ENCODE peak calls at places on chromosomes 7 and 10, in nine cellular contexts. Q is HCT116, R is sigmoid colon, N is K562, X is HL-60, P is GM12891, H is suprapubic skin, J is H1, G is GM23338. W is an unnamed sample.

GRCh38 chr10:78626471-78626870 is 442.3 kb upstream of the ZMIZ1 start:
- DNase-seq in R (no peak), X (no peak), N (no peak), P (no peak), H (no peak), J (no peak), Q (no peak), G (peak), W (no peak)

GRCh38 chr7:77729574-77730348 is 33.5 kb downstream of the RSBN1L start:
- DNase-seq in X (no peak), J (no peak), G (no peak), R (no peak), P (no peak), Q (no peak), H (no peak), N (no peak), W (no peak)

GRCh38 chr10:119350529-119351001 is 143.2 kb downstream of the GRK5 start:
- DNase-seq in G (no peak), P (no peak), Q (no peak), H (no peak), N (no peak), J (no peak), X (no peak), R (no peak), W (no peak)

GRCh38 chr7:108525327-108525984 is 479 bp downstream of the PNPLA8 start:
- DNase-seq in X (peak), P (no peak), R (peak), N (peak), G (peak), J (no peak), H (no peak), Q (peak), W (no peak)

GRCh38 chr7:103660455-103661371 is 214.7 kb upstream of the SLC26A5 start:
- DNase-seq in X (no peak), Q (no peak), H (no peak), N (no peak), G (no peak), R (no peak), P (no peak), J (no peak), W (no peak)

GRCh38 chr10:59098387-59098786 is 78.1 kb upstream of the PHYHIPL start:
- DNase-seq in J (no peak), H (no peak), Q (no peak), X (no peak), G (no peak), P (no peak), R (peak), N (no peak), W (no peak)

GRCh38 chr10:77334501-77334900 is 303.1 kb downstream of the KCNMA1 start:
- DNase-seq in G (no peak), P (no peak), H (no peak), J (no peak), Q (no peak), X (no peak), N (no peak), R (no peak), W (no peak)

GRCh38 chr10:35016009-35016408 is 74.1 kb downstream of the CUL2 start:
- DNase-seq in R (no peak), G (no peak), P (no peak), Q (no peak), H (no peak), N (no peak), X (no peak), J (no peak), W (no peak)

GRCh38 chr10:12241810-12242529 is 46.0 kb downstream of the CDC123 start:
- DNase-seq in P (peak), J (no peak), X (no peak), Q (no peak), G (no peak), N (no peak), R (no peak), H (no peak), W (no peak)

GRCh38 chr7:70133291-70133690 is 535.0 kb downstream of the AUTS2 start:
- DNase-seq in J (no peak), R (no peak), G (no peak), H (no peak), N (no peak), Q (no peak), P (no peak), X (no peak), W (no peak)

GRCh38 chr7:95558866-95559265 is 37.5 kb downstream of the PDK4 start:
- DNase-seq in Q (no peak), J (no peak), P (no peak), X (no peak), R (no peak), H (no peak), G (peak), N (no peak), W (no peak)

GRCh38 chr7:76122516-76123239 is 74.8 kb downstream of the MDH2 start:
- DNase-seq in R (no peak), X (no peak), H (no peak), Q (no peak), N (no peak), P (no peak), G (no peak), J (no peak), W (no peak)

GRCh38 chr7:1619152-1620079 is 49.6 kb upstream of the PSMG3 start:
- DNase-seq in R (no peak), P (no peak), H (no peak), J (no peak), N (no peak), Q (no peak), X (no peak), G (no peak), W (no peak)

GRCh38 chr10:95832216-95833037 is 75.3 kb upstream of the CC2D2B start:
- DNase-seq in H (no peak), R (no peak), X (no peak), J (no peak), N (no peak), G (no peak), Q (no peak), P (peak), W (no peak)

GRCh38 chr7:83821866-83822265 is 172.9 kb upstream of the SEMA3E start:
- DNase-seq in N (no peak), X (no peak), G (no peak), J (no peak), R (no peak), H (no peak), Q (no peak), P (no peak), W (no peak)

GRCh38 chr7:107993879-107994278 is 9.1 kb downstream of the LAMB1 start:
- DNase-seq in Q (no peak), H (no peak), J (no peak), R (no peak), G (no peak), N (no peak), P (no peak), X (no peak), W (no peak)

GRCh38 chr7:131404226-131404911 is 76.7 kb downstream of the MKLN1 start:
- DNase-seq in G (no peak), R (no peak), J (no peak), Q (no peak), H (no peak), P (no peak), X (no peak), N (no peak), W (no peak)

GRCh38 chr10:14574291-14574690 is 200.4 kb downstream of the FAM107B start:
- DNase-seq in R (no peak), Q (no peak), N (no peak), G (no peak), X (no peak), H (no peak), J (no peak), P (no peak), W (no peak)

GRCh38 chr7:26348987-26349809 is 57.5 kb downstream of the SNX10 start:
- DNase-seq in Q (no peak), G (no peak), H (no peak), P (no peak), J (no peak), N (no peak), X (no peak), R (no peak), W (no peak)

GRCh38 chr7:157483515-157483914 is 146.7 kb downstream of the DNAJB6 start:
- DNase-seq in N (no peak), J (no peak), R (peak), G (no peak), Q (no peak), P (no peak), X (no peak), H (no peak), W (no peak)

GRCh38 chr7:18667466-18667865 is 171.9 kb downstream of the HDAC9 start:
- DNase-seq in P (no peak), R (no peak), H (no peak), J (no peak), N (no peak), G (peak), Q (peak), X (no peak), W (no peak)

GRCh38 chr10:34641147-34641912 is 173.8 kb downstream of the PARD3 start:
- DNase-seq in G (no peak), Q (no peak), P (no peak), J (no peak), R (no peak), N (no peak), X (no peak), H (no peak), W (no peak)

GRCh38 chr7:2807846-2808772 is 36.0 kb downstream of the GNA12 start:
- DNase-seq in Q (no peak), H (no peak), G (peak), N (no peak), X (no peak), R (peak), P (peak), J (no peak), W (no peak)

GRCh38 chr7:2805213-2806003 is 38.7 kb downstream of the GNA12 start:
- DNase-seq in Q (no peak), H (no peak), N (peak), J (no peak), P (no peak), R (no peak), X (no peak), G (no peak), W (no peak)

GRCh38 chr7:2806571-2806970 is 37.5 kb downstream of the GNA12 start:
- DNase-seq in J (no peak), G (no peak), Q (no peak), R (no peak), H (no peak), N (no peak), X (no peak), P (no peak), W (no peak)

GRCh38 chr7:2808891-2809660 is 35.0 kb downstream of the GNA12 start:
- DNase-seq in R (peak), J (no peak), P (no peak), H (no peak), X (no peak), Q (no peak), G (peak), N (peak), W (no peak)

GRCh38 chr7:2807455-2807845 is 36.7 kb downstream of the GNA12 start:
- DNase-seq in R (no peak), H (no peak), P (no peak), N (no peak), Q (no peak), X (no peak), J (no peak), G (no peak), W (no peak)
- TF ChIP-seq POLR2AphosphoS5 in R (no peak), H (no peak), P (no peak), N (no peak), Q (no peak), X (no peak), J (no peak), G (no peak), W (no peak)

DNA sequence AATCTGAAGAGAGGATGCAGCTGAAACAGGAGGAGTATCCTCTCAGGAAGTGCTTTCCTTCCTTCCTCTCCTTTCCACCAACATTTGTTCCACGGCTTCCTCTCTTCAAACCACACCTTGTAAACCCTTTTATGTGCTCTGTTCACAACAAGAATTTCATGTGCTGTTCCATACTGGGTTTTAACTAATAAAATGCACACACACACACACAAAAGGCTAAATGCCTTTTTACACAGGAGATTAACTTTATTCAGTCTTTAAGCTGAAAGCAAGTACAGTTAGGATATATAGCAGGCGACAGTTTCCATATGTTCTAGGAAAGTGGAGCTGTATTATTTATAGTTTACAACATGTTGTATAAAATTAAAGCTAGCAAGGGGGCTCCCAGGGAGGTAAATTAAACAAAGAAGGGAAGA is 106.7 kb downstream of the REEP3 start:
- DNase-seq in Q (no peak), X (peak), G (no peak), N (no peak), R (no peak), H (no peak), J (no peak), P (no peak), W (no peak)
- TF ChIP-seq POLR2AphosphoS5 in Q (no peak), X (no peak), G (no peak), N (no peak), R (no peak), H (no peak), J (no peak), P (no peak), W (no peak)

GRCh38 chr10:88952647-88953111 is at the start of gene ACTA2:
- DNase-seq in G (no peak), R (peak), H (no peak), N (no peak), Q (no peak), P (no peak), J (no peak), X (no peak), W (no peak)
- TF ChIP-seq POLR2AphosphoS5 in G (no peak), R (peak), H (no peak), N (no peak), Q (no peak), P (no peak), J (no peak), X (no peak), W (no peak)

DNA sequence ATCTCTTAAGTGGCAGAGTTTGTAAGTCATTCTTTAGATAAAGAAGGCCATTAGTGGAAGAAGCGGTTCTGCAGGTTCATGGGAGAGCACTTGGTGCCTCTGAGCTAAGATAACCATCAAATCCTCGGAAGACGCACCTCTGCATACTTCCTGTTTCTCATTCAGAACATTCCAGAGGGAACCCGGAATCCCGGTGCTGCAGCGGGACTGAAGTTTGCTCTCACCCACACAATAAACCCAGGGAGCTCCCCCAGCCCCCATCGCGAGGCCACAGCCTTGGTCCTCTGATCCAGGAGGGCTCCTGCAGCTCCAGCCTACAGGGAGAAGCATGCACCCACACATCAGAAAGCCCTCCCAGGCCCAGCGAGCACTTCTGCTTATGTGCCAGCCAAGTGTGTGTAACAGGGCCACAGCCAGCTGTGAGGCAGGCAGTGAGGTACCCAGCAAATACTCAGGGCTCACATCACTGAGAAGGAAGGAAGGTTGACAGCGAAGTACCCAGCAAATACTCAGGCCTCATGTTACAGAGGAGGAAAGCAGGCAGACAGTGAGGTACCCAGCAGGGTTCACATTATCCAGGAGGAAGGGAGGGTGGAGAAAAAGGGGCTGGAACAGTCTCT is 142.4 kb downstream of the DIP2C start:
- DNase-seq in G (peak), P (no peak), N (no peak), H (no peak), J (no peak), Q (no peak), R (peak), X (no peak), W (no peak)
- TF ChIP-seq POLR2AphosphoS5 in G (no peak), P (no peak), N (no peak), H (no peak), J (no peak), Q (no peak), R (no peak), X (no peak), W (no peak)

W was measured in GM12892.